ENCODE peak calls at places on chromosomes 1 and 21, in six cellular contexts. One of them, this sample, is unnamed. For H3K4me1, the result is how much of the 10 kb centered on the place peaks cover.

GRCh38 chr1:166839600-166840308 is 479 bp downstream of the POGK start:
- DNase-seq in A549: peak
- DNase-seq in IMR-90: peak
- DNase-seq in tibial nerve: no peak
- DNase-seq in K562: no peak
- DNase-seq in heart left ventricle: peak
- DNase-seq in this sample: peak

GRCh38 chr1:52002038-52002917 is 11.8 kb upstream of the RAB3B start:
- DNase-seq in A549: peak
- DNase-seq in IMR-90: peak
- DNase-seq in tibial nerve: peak
- DNase-seq in K562: peak
- DNase-seq in heart left ventricle: no peak
- DNase-seq in this sample: peak

GRCh38 chr1:156740307-156740678 is 595 bp downstream of the MRPL24 start:
- DNase-seq in A549: no peak
- DNase-seq in IMR-90: no peak
- DNase-seq in tibial nerve: no peak
- DNase-seq in K562: no peak
- DNase-seq in heart left ventricle: no peak
- DNase-seq in this sample: peak

GRCh38 chr1:180163044-180163443 is 8.4 kb downstream of the QSOX1 start:
- DNase-seq in A549: no peak
- DNase-seq in IMR-90: no peak
- DNase-seq in tibial nerve: no peak
- DNase-seq in K562: no peak
- DNase-seq in heart left ventricle: no peak
- DNase-seq in this sample: no peak

GRCh38 chr1:23423415-23424170 is 955 bp downstream of the TCEA3 start:
- DNase-seq in A549: no peak
- DNase-seq in IMR-90: no peak
- DNase-seq in tibial nerve: no peak
- DNase-seq in K562: no peak
- DNase-seq in heart left ventricle: peak
- DNase-seq in this sample: peak

GRCh38 chr1:63545780-63546179 is 22.5 kb downstream of the EFCAB7 start:
- DNase-seq in A549: no peak
- DNase-seq in IMR-90: peak
- DNase-seq in tibial nerve: no peak
- DNase-seq in K562: no peak
- DNase-seq in heart left ventricle: no peak
- DNase-seq in this sample: no peak

GRCh38 chr1:116503535-116504307 is 67.1 kb downstream of the CD58 start:
- DNase-seq in A549: no peak
- DNase-seq in IMR-90: no peak
- DNase-seq in tibial nerve: no peak
- DNase-seq in K562: peak
- DNase-seq in heart left ventricle: peak
- DNase-seq in this sample: no peak

GRCh38 chr1:94819945-94820746 is at the start of gene SLC44A3:
- DNase-seq in A549: peak
- DNase-seq in IMR-90: peak
- DNase-seq in tibial nerve: no peak
- DNase-seq in K562: no peak
- DNase-seq in heart left ventricle: peak
- DNase-seq in this sample: peak

GRCh38 chr1:217315346-217315745 is 315.5 kb downstream of the GPATCH2 start:
- DNase-seq in A549: no peak
- DNase-seq in IMR-90: peak
- DNase-seq in tibial nerve: no peak
- DNase-seq in K562: no peak
- DNase-seq in heart left ventricle: no peak
- DNase-seq in this sample: no peak

GRCh38 chr1:169507413-169507812 is 21.7 kb upstream of the SLC19A2 start:
- DNase-seq in A549: no peak
- DNase-seq in IMR-90: no peak
- DNase-seq in tibial nerve: no peak
- DNase-seq in K562: no peak
- DNase-seq in heart left ventricle: no peak
- DNase-seq in this sample: no peak

GRCh38 chr1:241465673-241466072 is 53.9 kb downstream of the FH start:
- DNase-seq in A549: no peak
- DNase-seq in IMR-90: no peak
- DNase-seq in tibial nerve: no peak
- DNase-seq in K562: no peak
- DNase-seq in heart left ventricle: no peak
- DNase-seq in this sample: no peak

GRCh38 chr1:237838904-237839534 is 51.7 kb downstream of the ZP4 start:
- DNase-seq in A549: no peak
- DNase-seq in IMR-90: no peak
- DNase-seq in tibial nerve: no peak
- DNase-seq in K562: no peak
- DNase-seq in heart left ventricle: no peak
- DNase-seq in this sample: no peak

GRCh38 chr1:99682291-99682751 is 36.4 kb downstream of the PALMD start:
- DNase-seq in A549: peak
- DNase-seq in IMR-90: peak
- DNase-seq in tibial nerve: no peak
- DNase-seq in K562: no peak
- DNase-seq in heart left ventricle: no peak
- DNase-seq in this sample: no peak

GRCh38 chr21:27129215-27129614 is 162.3 kb upstream of the ADAMTS5 start:
- DNase-seq in A549: no peak
- DNase-seq in IMR-90: no peak
- DNase-seq in tibial nerve: no peak
- DNase-seq in K562: no peak
- DNase-seq in heart left ventricle: no peak
- DNase-seq in this sample: no peak

GRCh38 chr1:83075107-83075506 is 923.8 kb downstream of the TTLL7 start:
- DNase-seq in A549: no peak
- DNase-seq in IMR-90: no peak
- DNase-seq in tibial nerve: no peak
- DNase-seq in K562: no peak
- DNase-seq in heart left ventricle: no peak
- DNase-seq in this sample: no peak

GRCh38 chr1:93177991-93178390 is 2.2 kb downstream of the TMED5 start:
- DNase-seq in A549: no peak
- DNase-seq in IMR-90: peak
- DNase-seq in tibial nerve: no peak
- DNase-seq in K562: peak
- DNase-seq in heart left ventricle: no peak
- DNase-seq in this sample: no peak

GRCh38 chr1:54871275-54872040 is 15.5 kb downstream of the DHCR24 start:
- DNase-seq in A549: no peak
- DNase-seq in IMR-90: no peak
- DNase-seq in tibial nerve: no peak
- DNase-seq in K562: no peak
- DNase-seq in heart left ventricle: no peak
- DNase-seq in this sample: no peak

GRCh38 chr1:167173516-167174184 is 47.0 kb upstream of the POU2F1 start:
- DNase-seq in A549: no peak
- DNase-seq in IMR-90: no peak
- DNase-seq in tibial nerve: no peak
- DNase-seq in K562: no peak
- DNase-seq in heart left ventricle: no peak
- DNase-seq in this sample: no peak

GRCh38 chr1:6776895-6777294 is 8.4 kb upstream of the CAMTA1 start:
- DNase-seq in A549: no peak
- DNase-seq in IMR-90: no peak
- DNase-seq in tibial nerve: no peak
- DNase-seq in K562: no peak
- DNase-seq in heart left ventricle: no peak
- DNase-seq in this sample: no peak

GRCh38 chr1:33429846-33430750 is 797 bp downstream of the PHC2 start:
- DNase-seq in A549: no peak
- DNase-seq in IMR-90: no peak
- DNase-seq in tibial nerve: no peak
- DNase-seq in K562: no peak
- DNase-seq in heart left ventricle: peak
- DNase-seq in this sample: peak

GRCh38 chr1:107246775-107247345 is 106.0 kb downstream of the NTNG1 start:
- DNase-seq in A549: no peak
- DNase-seq in IMR-90: no peak
- DNase-seq in tibial nerve: no peak
- DNase-seq in K562: no peak
- DNase-seq in heart left ventricle: no peak
- DNase-seq in this sample: no peak

GRCh38 chr1:6025269-6026094 is 20.2 kb upstream of the KCNAB2 start:
- DNase-seq in A549: no peak
- DNase-seq in IMR-90: peak
- DNase-seq in tibial nerve: no peak
- DNase-seq in K562: no peak
- DNase-seq in heart left ventricle: peak
- DNase-seq in this sample: no peak

GRCh38 chr21:33070921-33071877 is 1.3 kb downstream of the OLIG1 start:
- DNase-seq in A549: peak
- DNase-seq in IMR-90: no peak
- DNase-seq in tibial nerve: no peak
- DNase-seq in K562: no peak
- DNase-seq in heart left ventricle: no peak
- DNase-seq in this sample: no peak

GRCh38 chr1:20626524-20626923 is 6.7 kb upstream of the PINK1 start:
- DNase-seq in A549: no peak
- DNase-seq in IMR-90: no peak
- DNase-seq in tibial nerve: no peak
- DNase-seq in K562: no peak
- DNase-seq in heart left ventricle: no peak
- DNase-seq in this sample: no peak

GRCh38 chr1:158400901-158401300 is 1.6 kb upstream of the OR10T2 start:
- DNase-seq in A549: no peak
- DNase-seq in IMR-90: no peak
- DNase-seq in tibial nerve: no peak
- DNase-seq in K562: no peak
- DNase-seq in heart left ventricle: no peak
- DNase-seq in this sample: no peak

GRCh38 chr1:41497056-41497440 is 12.6 kb upstream of the EDN2 start:
- DNase-seq in A549: no peak
- DNase-seq in IMR-90: no peak
- DNase-seq in tibial nerve: no peak
- DNase-seq in K562: no peak
- DNase-seq in heart left ventricle: peak
- DNase-seq in this sample: no peak

GRCh38 chr1:200336111-200336845 is 73.6 kb downstream of the ZNF281 start:
- DNase-seq in A549: peak
- DNase-seq in IMR-90: peak
- DNase-seq in tibial nerve: no peak
- DNase-seq in K562: no peak
- DNase-seq in heart left ventricle: no peak
- DNase-seq in this sample: no peak

GRCh38 chr1:234617986-234618725 is 8.2 kb upstream of the IRF2BP2 start:
- DNase-seq in A549: no peak
- DNase-seq in IMR-90: peak
- DNase-seq in tibial nerve: no peak
- DNase-seq in K562: no peak
- DNase-seq in heart left ventricle: no peak
- DNase-seq in this sample: no peak

GRCh38 chr1:223429313-223429731 is 36.1 kb downstream of the CCDC185 start:
- DNase-seq in A549: no peak
- DNase-seq in IMR-90: peak
- DNase-seq in tibial nerve: no peak
- DNase-seq in K562: no peak
- DNase-seq in heart left ventricle: peak
- DNase-seq in this sample: no peak

GRCh38 chr21:40852563-40852962 is 5.6 kb upstream of the DSCAM start:
- DNase-seq in A549: no peak
- DNase-seq in IMR-90: no peak
- DNase-seq in tibial nerve: no peak
- DNase-seq in K562: no peak
- DNase-seq in heart left ventricle: no peak
- DNase-seq in this sample: no peak

GRCh38 chr21:44506279-44507255 is 33.4 kb downstream of the KRTAP10-1 start:
- DNase-seq in A549: no peak
- DNase-seq in IMR-90: no peak
- DNase-seq in tibial nerve: no peak
- DNase-seq in K562: no peak
- DNase-seq in heart left ventricle: no peak
- DNase-seq in this sample: no peak

GRCh38 chr1:92503926-92504750 is 17.4 kb upstream of the GFI1 start:
- DNase-seq in A549: no peak
- DNase-seq in IMR-90: no peak
- DNase-seq in tibial nerve: no peak
- DNase-seq in K562: no peak
- DNase-seq in heart left ventricle: no peak
- DNase-seq in this sample: no peak

DNA sequence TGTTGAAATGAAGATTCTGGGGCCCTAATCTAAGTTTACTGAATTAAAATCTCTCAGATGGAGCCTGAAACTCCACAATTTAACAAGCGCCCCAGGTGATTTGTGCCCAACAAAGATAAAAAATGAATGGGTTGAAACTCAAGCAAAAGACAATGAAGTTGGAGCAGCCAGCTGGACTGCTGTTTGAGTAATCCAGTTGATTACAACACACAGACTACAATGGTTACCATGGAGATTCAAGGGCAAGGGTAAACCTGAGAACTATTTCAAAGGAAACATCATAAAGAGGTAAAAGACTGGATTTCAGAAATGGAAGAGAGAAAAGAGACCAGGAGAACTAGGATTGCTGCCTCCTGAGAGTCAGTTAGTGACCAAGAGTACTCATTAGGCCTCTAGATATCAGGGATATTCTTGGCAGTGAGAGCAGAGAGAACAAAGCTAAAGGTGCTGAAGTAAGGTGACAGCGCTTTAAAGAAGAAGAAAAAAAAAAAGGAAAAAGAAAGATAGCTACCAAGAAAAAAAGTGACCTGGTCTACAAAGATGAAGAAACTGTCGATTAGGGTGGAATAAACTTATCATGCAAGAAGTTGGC is 44.5 kb downstream of the LRRC53 start:
- DNase-seq in A549: no peak
- DNase-seq in IMR-90: peak
- DNase-seq in tibial nerve: no peak
- DNase-seq in K562: no peak
- DNase-seq in heart left ventricle: no peak
- DNase-seq in this sample: no peak
- H3K4me1 ChIP-seq in A549: under half
- H3K4me1 ChIP-seq in IMR-90: under half
- H3K4me1 ChIP-seq in tibial nerve: under half
- H3K4me1 ChIP-seq in K562: under half
- H3K4me1 ChIP-seq in heart left ventricle: under half
- H3K4me1 ChIP-seq in this sample: under half

GRCh38 chr21:25569084-25569483 is 38.2 kb downstream of the MRPL39 start:
- DNase-seq in A549: no peak
- DNase-seq in IMR-90: peak
- DNase-seq in tibial nerve: no peak
- DNase-seq in K562: no peak
- DNase-seq in heart left ventricle: no peak
- DNase-seq in this sample: no peak
- TF ChIP-seq POLR2A in A549: no peak
- TF ChIP-seq POLR2A in IMR-90: no peak
- TF ChIP-seq POLR2A in tibial nerve: no peak
- TF ChIP-seq POLR2A in K562: no peak
- TF ChIP-seq POLR2A in heart left ventricle: no peak
- TF ChIP-seq POLR2A in this sample: no peak

GRCh38 chr1:220889848-220890287 is 10.6 kb downstream of the HLX start:
- DNase-seq in A549: no peak
- DNase-seq in IMR-90: no peak
- DNase-seq in tibial nerve: no peak
- DNase-seq in K562: no peak
- DNase-seq in heart left ventricle: no peak
- DNase-seq in this sample: no peak
- H3K4me1 ChIP-seq in A549: under half
- H3K4me1 ChIP-seq in IMR-90: under half
- H3K4me1 ChIP-seq in tibial nerve: under half
- H3K4me1 ChIP-seq in K562: under half
- H3K4me1 ChIP-seq in heart left ventricle: under half
- H3K4me1 ChIP-seq in this sample: under half

GRCh38 chr21:38668501-38668900 is 137.2 kb upstream of the ETS2 start:
- DNase-seq in A549: no peak
- DNase-seq in IMR-90: no peak
- DNase-seq in tibial nerve: no peak
- DNase-seq in K562: no peak
- DNase-seq in heart left ventricle: no peak
- DNase-seq in this sample: no peak
- TF ChIP-seq POLR2A in A549: no peak
- TF ChIP-seq POLR2A in IMR-90: no peak
- TF ChIP-seq POLR2A in tibial nerve: no peak
- TF ChIP-seq POLR2A in K562: no peak
- TF ChIP-seq POLR2A in heart left ventricle: no peak
- TF ChIP-seq POLR2A in this sample: no peak

This sample was measured in body of pancreas.